ENCODE peak calls at places on chromosomes 1 and 21, in seven cellular contexts. One of them, this sample, is unnamed. For H3K4me1, the result is how much of the 10 kb centered on the place peaks cover.

GRCh38 chr1:55585402-55585792 is 370.2 kb upstream of the USP24 start:
- DNase-seq in CD4-positive, CD25-positive, alpha-beta regulatory T cell: no peak
- DNase-seq in psoas muscle: no peak
- DNase-seq in adrenal gland: no peak
- DNase-seq in hepatocyte: no peak
- DNase-seq in mammary epithelial cell: no peak
- DNase-seq in esophagus squamous epithelium: no peak
- DNase-seq in this sample: no peak

GRCh38 chr1:184497962-184498723 is 111.3 kb downstream of the C1orf21 start:
- DNase-seq in esophagus squamous epithelium: no peak
- DNase-seq in psoas muscle: no peak
- DNase-seq in adrenal gland: no peak
- DNase-seq in hepatocyte: no peak
- DNase-seq in mammary epithelial cell: no peak
- DNase-seq in CD4-positive, CD25-positive, alpha-beta regulatory T cell: no peak
- DNase-seq in this sample: no peak

GRCh38 chr1:101739826-101740330 is 256.8 kb downstream of the OLFM3 start:
- DNase-seq in adrenal gland: no peak
- DNase-seq in mammary epithelial cell: no peak
- DNase-seq in esophagus squamous epithelium: no peak
- DNase-seq in CD4-positive, CD25-positive, alpha-beta regulatory T cell: no peak
- DNase-seq in psoas muscle: no peak
- DNase-seq in hepatocyte: no peak
- DNase-seq in this sample: no peak

GRCh38 chr1:54460346-54460745 is 54.2 kb upstream of the SSBP3 start:
- DNase-seq in esophagus squamous epithelium: no peak
- DNase-seq in adrenal gland: peak
- DNase-seq in hepatocyte: no peak
- DNase-seq in CD4-positive, CD25-positive, alpha-beta regulatory T cell: peak
- DNase-seq in mammary epithelial cell: no peak
- DNase-seq in psoas muscle: no peak
- DNase-seq in this sample: peak

GRCh38 chr1:108664426-108664950 is 3.6 kb upstream of the HENMT1 start:
- DNase-seq in psoas muscle: no peak
- DNase-seq in CD4-positive, CD25-positive, alpha-beta regulatory T cell: no peak
- DNase-seq in esophagus squamous epithelium: no peak
- DNase-seq in adrenal gland: no peak
- DNase-seq in mammary epithelial cell: no peak
- DNase-seq in hepatocyte: no peak
- DNase-seq in this sample: no peak

GRCh38 chr1:40014812-40015594 is 25.5 kb upstream of the CAP1 start:
- DNase-seq in mammary epithelial cell: peak
- DNase-seq in psoas muscle: no peak
- DNase-seq in hepatocyte: no peak
- DNase-seq in esophagus squamous epithelium: no peak
- DNase-seq in CD4-positive, CD25-positive, alpha-beta regulatory T cell: no peak
- DNase-seq in adrenal gland: no peak
- DNase-seq in this sample: no peak

GRCh38 chr1:48524892-48525467 is 53.0 kb upstream of the SPATA6 start:
- DNase-seq in CD4-positive, CD25-positive, alpha-beta regulatory T cell: no peak
- DNase-seq in psoas muscle: no peak
- DNase-seq in adrenal gland: no peak
- DNase-seq in hepatocyte: no peak
- DNase-seq in mammary epithelial cell: no peak
- DNase-seq in esophagus squamous epithelium: no peak
- DNase-seq in this sample: no peak

GRCh38 chr21:42309753-42310213 is 5.4 kb downstream of the TFF3 start:
- DNase-seq in esophagus squamous epithelium: no peak
- DNase-seq in hepatocyte: peak
- DNase-seq in adrenal gland: peak
- DNase-seq in psoas muscle: peak
- DNase-seq in CD4-positive, CD25-positive, alpha-beta regulatory T cell: peak
- DNase-seq in mammary epithelial cell: no peak
- DNase-seq in this sample: peak

GRCh38 chr1:119771016-119771415 is 2.3 kb upstream of the HMGCS2 start:
- DNase-seq in mammary epithelial cell: no peak
- DNase-seq in esophagus squamous epithelium: no peak
- DNase-seq in psoas muscle: no peak
- DNase-seq in hepatocyte: peak
- DNase-seq in adrenal gland: no peak
- DNase-seq in CD4-positive, CD25-positive, alpha-beta regulatory T cell: no peak
- DNase-seq in this sample: no peak

GRCh38 chr1:24048205-24048869 is 63.6 kb downstream of the MYOM3 start:
- DNase-seq in CD4-positive, CD25-positive, alpha-beta regulatory T cell: no peak
- DNase-seq in mammary epithelial cell: peak
- DNase-seq in hepatocyte: no peak
- DNase-seq in psoas muscle: no peak
- DNase-seq in esophagus squamous epithelium: no peak
- DNase-seq in adrenal gland: no peak
- DNase-seq in this sample: no peak

GRCh38 chr1:110243581-110243980 is 33.5 kb downstream of the KCNC4 start:
- DNase-seq in mammary epithelial cell: peak
- DNase-seq in hepatocyte: no peak
- DNase-seq in adrenal gland: no peak
- DNase-seq in esophagus squamous epithelium: no peak
- DNase-seq in CD4-positive, CD25-positive, alpha-beta regulatory T cell: no peak
- DNase-seq in psoas muscle: no peak
- DNase-seq in this sample: no peak

GRCh38 chr1:218467101-218467728 is 122.1 kb downstream of the TGFB2 start:
- DNase-seq in esophagus squamous epithelium: no peak
- DNase-seq in CD4-positive, CD25-positive, alpha-beta regulatory T cell: no peak
- DNase-seq in psoas muscle: no peak
- DNase-seq in hepatocyte: no peak
- DNase-seq in mammary epithelial cell: no peak
- DNase-seq in adrenal gland: no peak
- DNase-seq in this sample: no peak

GRCh38 chr1:29122987-29123870 is 474 bp downstream of the TMEM200B start:
- DNase-seq in mammary epithelial cell: no peak
- DNase-seq in esophagus squamous epithelium: no peak
- DNase-seq in psoas muscle: peak
- DNase-seq in adrenal gland: no peak
- DNase-seq in hepatocyte: peak
- DNase-seq in CD4-positive, CD25-positive, alpha-beta regulatory T cell: peak
- DNase-seq in this sample: peak

GRCh38 chr1:115839706-115840095 is 1.2 kb downstream of the NHLH2 start:
- DNase-seq in esophagus squamous epithelium: no peak
- DNase-seq in CD4-positive, CD25-positive, alpha-beta regulatory T cell: no peak
- DNase-seq in psoas muscle: no peak
- DNase-seq in adrenal gland: no peak
- DNase-seq in mammary epithelial cell: no peak
- DNase-seq in hepatocyte: no peak
- DNase-seq in this sample: no peak
- H3K4me3 ChIP-seq in esophagus squamous epithelium: peak
- H3K4me3 ChIP-seq in CD4-positive, CD25-positive, alpha-beta regulatory T cell: no peak
- H3K4me3 ChIP-seq in psoas muscle: peak
- H3K4me3 ChIP-seq in adrenal gland: no peak
- H3K4me3 ChIP-seq in mammary epithelial cell: peak
- H3K4me3 ChIP-seq in hepatocyte: no peak
- H3K4me3 ChIP-seq in this sample: no peak

DNA sequence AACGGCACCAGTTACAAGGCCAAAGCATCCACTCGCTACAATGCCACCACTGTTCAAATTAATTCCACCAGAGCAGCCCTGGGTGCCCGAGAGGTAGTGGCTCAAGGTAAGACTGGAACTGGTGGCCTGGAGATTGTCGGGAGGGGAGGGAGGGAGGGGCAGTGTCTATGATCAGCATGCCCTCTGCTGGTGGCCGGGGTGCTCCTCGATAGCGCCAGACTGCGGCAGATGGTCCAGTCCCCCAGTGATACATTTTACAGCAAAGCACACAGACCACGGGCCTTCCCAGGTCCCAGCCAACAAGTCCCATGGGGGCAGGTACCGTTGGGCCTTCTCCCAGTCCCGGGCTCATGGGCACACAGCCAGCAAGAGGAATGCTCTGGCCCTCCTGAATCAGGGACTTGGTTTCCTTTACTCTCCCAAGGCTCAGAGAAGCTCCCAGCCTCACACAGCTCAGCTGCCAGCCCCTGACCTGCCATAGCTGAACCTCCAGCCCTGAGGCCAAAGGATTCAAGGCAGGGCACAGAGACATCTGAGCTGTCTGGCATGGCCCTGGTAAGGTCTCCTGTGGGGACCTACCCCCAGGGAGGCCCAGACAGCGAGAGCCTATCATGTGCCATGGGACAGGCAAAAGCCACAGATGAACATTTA is 15.3 kb downstream of the ACOT7 start:
- DNase-seq in psoas muscle: no peak
- DNase-seq in adrenal gland: no peak
- DNase-seq in CD4-positive, CD25-positive, alpha-beta regulatory T cell: no peak
- DNase-seq in mammary epithelial cell: no peak
- DNase-seq in esophagus squamous epithelium: no peak
- DNase-seq in hepatocyte: no peak
- DNase-seq in this sample: no peak
- H3K4me1 ChIP-seq in psoas muscle: under half
- H3K4me1 ChIP-seq in adrenal gland: under half
- H3K4me1 ChIP-seq in CD4-positive, CD25-positive, alpha-beta regulatory T cell: under half
- H3K4me1 ChIP-seq in mammary epithelial cell: under half
- H3K4me1 ChIP-seq in esophagus squamous epithelium: under half
- H3K4me1 ChIP-seq in hepatocyte: under half
- H3K4me1 ChIP-seq in this sample: under half

DNA sequence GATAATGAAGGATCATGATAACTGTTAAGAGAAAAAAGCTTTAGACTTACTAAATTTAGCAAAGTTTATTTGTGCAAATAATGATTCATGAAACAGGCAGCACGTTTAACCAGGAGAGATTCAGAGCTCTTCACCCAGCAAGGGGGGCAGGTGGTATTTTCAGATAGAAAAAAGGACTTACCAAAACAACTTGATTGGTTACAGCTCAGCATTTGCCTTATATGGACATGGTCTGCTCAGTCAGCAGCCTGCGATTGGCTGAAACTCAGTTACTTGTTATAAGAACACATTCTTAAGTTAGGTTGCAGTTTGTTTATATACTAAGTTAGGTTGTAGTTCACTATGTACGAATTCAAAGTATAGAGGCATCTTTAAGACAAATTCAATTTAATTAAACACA is 165.6 kb downstream of the DUSP10 start:
- DNase-seq in CD4-positive, CD25-positive, alpha-beta regulatory T cell: no peak
- DNase-seq in esophagus squamous epithelium: no peak
- DNase-seq in hepatocyte: no peak
- DNase-seq in psoas muscle: no peak
- DNase-seq in mammary epithelial cell: no peak
- DNase-seq in adrenal gland: no peak
- DNase-seq in this sample: no peak
- H3K27ac ChIP-seq in CD4-positive, CD25-positive, alpha-beta regulatory T cell: no peak
- H3K27ac ChIP-seq in esophagus squamous epithelium: no peak
- H3K27ac ChIP-seq in hepatocyte: no peak
- H3K27ac ChIP-seq in psoas muscle: no peak
- H3K27ac ChIP-seq in mammary epithelial cell: no peak
- H3K27ac ChIP-seq in adrenal gland: no peak
- H3K27ac ChIP-seq in this sample: no peak

DNA sequence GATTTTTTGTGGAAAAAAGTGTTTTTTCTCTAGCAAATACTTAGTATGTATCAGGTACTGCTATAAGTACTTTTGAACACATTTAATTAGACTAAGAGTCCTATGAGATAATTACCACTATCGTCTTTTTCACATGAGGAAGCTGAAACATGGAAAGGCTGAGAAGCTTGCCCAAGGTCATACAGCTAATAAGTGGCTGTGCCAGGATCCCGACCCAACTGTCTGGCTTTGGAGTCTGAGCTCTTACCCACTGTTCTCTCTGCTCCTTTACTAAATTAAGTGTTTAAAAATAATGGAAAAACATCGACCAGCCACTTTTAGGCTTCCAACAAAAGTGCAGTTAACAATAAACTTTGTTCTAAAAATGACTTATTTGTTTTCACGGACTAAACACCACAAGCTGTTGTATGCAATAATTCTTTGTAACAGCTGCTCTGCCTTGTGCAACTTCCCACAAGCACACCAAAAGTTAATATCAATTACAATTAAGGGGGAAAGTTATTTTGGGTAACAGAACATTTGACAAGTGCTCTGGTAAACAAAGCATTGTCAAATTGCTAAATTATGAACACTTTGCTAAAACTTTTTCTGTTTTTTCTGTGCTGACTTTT is 75.7 kb downstream of the CRB1 start:
- DNase-seq in hepatocyte: no peak
- DNase-seq in esophagus squamous epithelium: no peak
- DNase-seq in adrenal gland: no peak
- DNase-seq in CD4-positive, CD25-positive, alpha-beta regulatory T cell: no peak
- DNase-seq in psoas muscle: peak
- DNase-seq in mammary epithelial cell: no peak
- DNase-seq in this sample: no peak
- H3K4me3 ChIP-seq in hepatocyte: no peak
- H3K4me3 ChIP-seq in esophagus squamous epithelium: no peak
- H3K4me3 ChIP-seq in adrenal gland: no peak
- H3K4me3 ChIP-seq in CD4-positive, CD25-positive, alpha-beta regulatory T cell: no peak
- H3K4me3 ChIP-seq in psoas muscle: peak
- H3K4me3 ChIP-seq in mammary epithelial cell: no peak
- H3K4me3 ChIP-seq in this sample: no peak

GRCh38 chr1:10516244-10516643 is 41.5 kb downstream of the PEX14 start:
- DNase-seq in CD4-positive, CD25-positive, alpha-beta regulatory T cell: no peak
- DNase-seq in hepatocyte: no peak
- DNase-seq in esophagus squamous epithelium: no peak
- DNase-seq in psoas muscle: no peak
- DNase-seq in adrenal gland: no peak
- DNase-seq in mammary epithelial cell: no peak
- DNase-seq in this sample: no peak
- H3K4me1 ChIP-seq in CD4-positive, CD25-positive, alpha-beta regulatory T cell: half or more
- H3K4me1 ChIP-seq in hepatocyte: under half
- H3K4me1 ChIP-seq in esophagus squamous epithelium: under half
- H3K4me1 ChIP-seq in psoas muscle: under half
- H3K4me1 ChIP-seq in adrenal gland: under half
- H3K4me1 ChIP-seq in mammary epithelial cell: under half
- H3K4me1 ChIP-seq in this sample: half or more

GRCh38 chr1:100524355-100524754 is 13.6 kb upstream of the GPR88 start:
- DNase-seq in mammary epithelial cell: no peak
- DNase-seq in hepatocyte: no peak
- DNase-seq in adrenal gland: no peak
- DNase-seq in CD4-positive, CD25-positive, alpha-beta regulatory T cell: no peak
- DNase-seq in psoas muscle: no peak
- DNase-seq in esophagus squamous epithelium: no peak
- DNase-seq in this sample: no peak
- H3K27ac ChIP-seq in mammary epithelial cell: no peak
- H3K27ac ChIP-seq in hepatocyte: no peak
- H3K27ac ChIP-seq in adrenal gland: no peak
- H3K27ac ChIP-seq in CD4-positive, CD25-positive, alpha-beta regulatory T cell: no peak
- H3K27ac ChIP-seq in psoas muscle: no peak
- H3K27ac ChIP-seq in esophagus squamous epithelium: no peak
- H3K27ac ChIP-seq in this sample: no peak

This sample was measured in CD4-positive, alpha-beta memory T cell.